ENCODE peak calls at places on chromosome 21, in six cellular contexts. P, R, A, O, T and E are unnamed samples.

GRCh38 chr21:21034046-21034445 is 35.8 kb downstream of the NCAM2 start:
- DNase-seq in T (no peak), O (no peak), R (no peak), A (no peak), P (no peak), E (no peak)

GRCh38 chr21:25857308-25858099 is 122.7 kb downstream of the GABPA start:
- DNase-seq in A (no peak), O (no peak), R (no peak), T (no peak), P (no peak), E (no peak)

GRCh38 chr21:31317688-31318087 is 26.4 kb downstream of the TIAM1 start:
- DNase-seq in P (no peak), R (no peak), A (no peak), T (no peak), O (no peak), E (no peak)

GRCh38 chr21:26513212-26513611 is 59.9 kb downstream of the CYYR1 start:
- DNase-seq in P (no peak), A (no peak), T (no peak), R (no peak), O (no peak), E (no peak)

GRCh38 chr21:41689289-41689583 is 77.6 kb downstream of the RIPK4 start:
- DNase-seq in P (no peak), T (no peak), R (no peak), A (no peak), O (no peak), E (no peak)

GRCh38 chr21:28644762-28645161 is 347.9 kb downstream of the LTN1 start:
- DNase-seq in P (no peak), O (no peak), A (no peak), T (no peak), R (no peak), E (no peak)

GRCh38 chr21:37087188-37087587 is 14.1 kb downstream of the TTC3 start:
- DNase-seq in R (no peak), T (no peak), O (peak), P (peak), A (no peak), E (no peak)

GRCh38 chr21:37787456-37787855 is 128.8 kb downstream of the KCNJ6 start:
- DNase-seq in O (no peak), A (no peak), P (no peak), T (no peak), R (no peak), E (no peak)

GRCh38 chr21:34670220-34670961 is 1.6 kb downstream of the CLIC6 start:
- DNase-seq in A (no peak), R (no peak), P (peak), T (no peak), O (no peak), E (peak)

GRCh38 chr21:39392296-39392695 is 43.4 kb upstream of the HMGN1 start:
- DNase-seq in A (no peak), R (no peak), T (no peak), P (no peak), O (no peak), E (no peak)

GRCh38 chr21:30306821-30307330 is 13.2 kb downstream of the KRTAP26-1 start:
- DNase-seq in T (no peak), R (no peak), O (no peak), A (no peak), P (no peak), E (no peak)

GRCh38 chr21:35779690-35780570 is 280.4 kb downstream of the SETD4 start:
- DNase-seq in R (no peak), T (no peak), P (no peak), A (no peak), O (no peak), E (no peak)

GRCh38 chr21:18722193-18722592 is 318.6 kb upstream of the TMPRSS15 start:
- DNase-seq in O (no peak), A (no peak), R (no peak), T (no peak), P (no peak), E (no peak)

GRCh38 chr21:18725653-18726052 is 322.1 kb upstream of the TMPRSS15 start:
- DNase-seq in A (no peak), O (no peak), T (no peak), R (no peak), P (peak), E (peak)
- TF ChIP-seq CTCF in A (peak), O (no peak), T (no peak), R (no peak), P (peak), E (peak)

GRCh38 chr21:46184625-46185555 is 631 bp upstream of the SPATC1L start:
- DNase-seq in P (peak), O (peak), R (peak), T (peak), A (peak), E (peak)
- TF ChIP-seq CREB1 in P (peak), O (peak), R (peak), T (no peak), A (peak), E (no peak)

GRCh38 chr21:14536929-14537328 is 9.2 kb downstream of the SAMSN1 start:
- DNase-seq in P (no peak), O (no peak), R (no peak), T (no peak), A (no peak), E (no peak)
- TF ChIP-seq CTCF in P (no peak), O (no peak), R (no peak), T (no peak), A (no peak), E (no peak)

DNA sequence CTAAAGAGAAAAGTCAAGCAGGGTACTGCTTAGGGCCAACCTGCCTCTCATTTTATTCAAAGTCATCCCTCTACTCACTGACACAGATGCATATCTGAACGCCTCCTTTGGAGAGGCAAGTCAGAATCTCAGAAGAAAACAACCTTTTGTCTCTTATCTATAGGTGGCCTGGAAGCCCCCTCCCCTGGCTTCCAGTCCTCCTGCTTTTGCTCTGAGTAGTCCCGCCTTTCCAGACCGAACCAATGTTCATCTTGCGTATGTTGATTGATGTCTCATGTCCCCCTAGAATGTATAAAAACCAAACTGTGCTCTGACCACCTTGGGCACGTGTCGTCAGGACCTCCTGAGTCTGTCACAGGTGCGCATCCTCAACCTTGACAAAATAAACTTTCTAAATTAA is 81.8 kb downstream of the WDR4 start:
- DNase-seq in T (no peak), R (no peak), A (no peak), P (no peak), O (no peak), E (no peak)
- TF ChIP-seq CREB1 in T (no peak), R (no peak), A (no peak), P (no peak), O (no peak), E (no peak)

GRCh38 chr21:44377201-44377921 is 23.9 kb downstream of the TRPM2 start:
- DNase-seq in P (peak), R (no peak), O (no peak), A (no peak), T (no peak), E (peak)
- TF ChIP-seq CTCF in P (peak), R (no peak), O (peak), A (peak), T (peak), E (no peak)

GRCh38 chr21:43025636-43026180 is 49.9 kb downstream of the CBS start:
- DNase-seq in P (no peak), O (no peak), A (no peak), R (no peak), T (peak), E (no peak)
- TF ChIP-seq CREB1 in P (no peak), O (no peak), A (no peak), R (no peak), T (no peak), E (no peak)